ENCODE peak calls at places on chromosomes 5 and 9, in eight cellular contexts. I, M, J, Y, T, N, B and C are unnamed samples.

GRCh38 chr5:177300236-177300880 is 3.2 kb downstream of the RAB24 start:
- DNase-seq in M (peak), J (peak), T (peak), I (peak), B (peak), N (no peak), Y (no peak), C (peak)

GRCh38 chr9:79346350-79347020 is 225.3 kb upstream of the TLE4 start:
- DNase-seq in I (peak), B (no peak), T (peak), M (no peak), N (no peak), Y (no peak), J (no peak), C (no peak)

GRCh38 chr9:80292231-80292630 is 720.5 kb downstream of the TLE4 start:
- DNase-seq in M (no peak), Y (no peak), B (no peak), N (no peak), I (no peak), T (no peak), J (no peak), C (no peak)

GRCh38 chr5:77083088-77083487 is 4.0 kb downstream of the ZBED3 start:
- DNase-seq in J (no peak), I (no peak), T (no peak), M (no peak), B (no peak), N (no peak), Y (no peak), C (no peak)

GRCh38 chr5:90475436-90475980 is 844 bp downstream of the POLR3G start:
- DNase-seq in M (no peak), J (no peak), B (no peak), Y (no peak), T (no peak), N (no peak), I (no peak), C (no peak)

GRCh38 chr5:138458856-138459255 is 6.4 kb upstream of the EGR1 start:
- DNase-seq in Y (no peak), J (no peak), T (no peak), B (peak), N (no peak), I (no peak), M (no peak), C (no peak)

GRCh38 chr5:164487939-164488338 is 982.5 kb downstream of the MAT2B start:
- DNase-seq in T (no peak), Y (no peak), I (peak), B (no peak), M (no peak), J (no peak), N (no peak), C (no peak)

GRCh38 chr5:168226012-168226411 is 65.4 kb upstream of the WWC1 start:
- DNase-seq in N (no peak), M (no peak), T (no peak), Y (no peak), I (no peak), J (no peak), B (no peak), C (no peak)

GRCh38 chr5:69099302-69099701 is 5.5 kb downstream of the SLC30A5 start:
- DNase-seq in B (no peak), M (no peak), J (no peak), I (no peak), T (no peak), N (no peak), Y (no peak), C (no peak)

GRCh38 chr9:9091387-9091786 is 1291.8 kb upstream of the DMAC1 start:
- DNase-seq in M (peak), T (peak), B (no peak), Y (no peak), I (no peak), J (no peak), N (no peak), C (no peak)

GRCh38 chr9:33517373-33517772 is 6.7 kb upstream of the ANKRD18B start:
- DNase-seq in M (peak), I (peak), J (no peak), N (peak), Y (no peak), B (peak), T (peak), C (no peak)

GRCh38 chr9:87643111-87643650 is 82.7 kb upstream of the CTSL start:
- DNase-seq in M (no peak), T (no peak), I (no peak), Y (no peak), N (no peak), J (no peak), B (no peak), C (no peak)

GRCh38 chr5:84411832-84412605 is 27.3 kb upstream of the EDIL3 start:
- DNase-seq in N (no peak), J (no peak), M (no peak), I (peak), T (no peak), Y (no peak), B (no peak), C (no peak)

GRCh38 chr5:115873392-115873791 is 31.7 kb downstream of the AP3S1 start:
- DNase-seq in J (no peak), I (peak), N (no peak), T (no peak), M (no peak), B (no peak), Y (no peak), C (no peak)

GRCh38 chr5:33010851-33011250 is 299.7 kb downstream of the NPR3 start:
- DNase-seq in B (no peak), I (peak), N (no peak), Y (no peak), J (no peak), M (no peak), T (peak), C (no peak)

GRCh38 chr5:73446631-73447233 is 1.8 kb downstream of the FOXD1 start:
- DNase-seq in T (no peak), Y (no peak), M (no peak), J (no peak), N (peak), B (peak), I (no peak), C (no peak)

GRCh38 chr5:180209137-180209581 is at the start of gene RASGEF1C:
- DNase-seq in Y (no peak), B (peak), T (peak), I (peak), M (peak), J (peak), N (peak), C (no peak)

GRCh38 chr5:180206993-180207392 is 2.0 kb downstream of the RASGEF1C start:
- DNase-seq in N (no peak), B (no peak), M (no peak), J (no peak), Y (no peak), T (no peak), I (no peak), C (no peak)

GRCh38 chr5:180208038-180208434 is 975 bp downstream of the RASGEF1C start:
- DNase-seq in I (no peak), B (peak), T (no peak), M (no peak), N (no peak), J (no peak), Y (no peak), C (no peak)

GRCh38 chr5:180207593-180207992 is 1.4 kb downstream of the RASGEF1C start:
- DNase-seq in T (no peak), N (no peak), M (no peak), J (no peak), B (peak), Y (no peak), I (no peak), C (no peak)

DNA sequence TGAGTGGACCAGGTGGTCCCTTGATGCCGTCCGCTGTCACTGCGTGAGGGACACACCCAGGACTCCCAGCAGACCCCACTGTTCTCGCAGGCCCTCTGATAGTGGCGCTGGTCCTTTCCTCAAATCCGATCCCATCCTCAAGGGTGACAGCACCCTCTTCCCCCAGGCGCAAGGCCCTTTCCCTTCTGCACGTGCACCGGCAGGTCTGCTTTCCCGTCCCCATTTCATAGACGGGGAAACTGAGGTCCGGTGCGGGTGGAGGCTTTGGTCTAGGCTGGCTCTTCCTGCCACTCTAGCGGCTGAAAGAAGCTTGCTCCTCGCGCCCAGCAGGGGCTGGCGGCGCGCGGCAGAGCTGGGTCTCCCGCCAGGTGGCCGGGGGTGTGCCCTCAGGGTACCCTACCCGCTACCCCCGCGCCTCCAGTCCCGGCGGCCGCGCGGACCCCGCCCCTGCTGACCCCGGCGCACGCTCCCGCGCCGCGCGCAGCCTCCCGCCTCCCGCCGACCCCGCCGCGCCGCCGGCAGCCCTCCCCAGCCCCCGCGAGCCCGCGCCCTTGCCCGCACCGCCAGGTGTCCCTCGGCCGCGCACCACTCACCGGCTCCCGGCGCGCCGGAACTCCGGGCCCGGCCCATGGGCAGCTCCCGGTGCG is 453 bp downstream of the RASGEF1C start:
- DNase-seq in N (peak), M (peak), B (peak), Y (no peak), J (no peak), I (no peak), T (no peak), C (no peak)
- H3K4me3 ChIP-seq in N (peak), M (no peak), B (peak), Y (peak), J (peak), I (no peak), T (peak), C (peak)

GRCh38 chr5:141603912-141604311 is 14.9 kb downstream of the DIAPH1 start:
- DNase-seq in J (no peak), I (no peak), B (no peak), T (no peak), Y (no peak), M (no peak), N (no peak), C (no peak)
- H3K4me3 ChIP-seq in J (peak), I (no peak), B (no peak), T (no peak), Y (no peak), M (no peak), N (no peak), C (no peak)

DNA sequence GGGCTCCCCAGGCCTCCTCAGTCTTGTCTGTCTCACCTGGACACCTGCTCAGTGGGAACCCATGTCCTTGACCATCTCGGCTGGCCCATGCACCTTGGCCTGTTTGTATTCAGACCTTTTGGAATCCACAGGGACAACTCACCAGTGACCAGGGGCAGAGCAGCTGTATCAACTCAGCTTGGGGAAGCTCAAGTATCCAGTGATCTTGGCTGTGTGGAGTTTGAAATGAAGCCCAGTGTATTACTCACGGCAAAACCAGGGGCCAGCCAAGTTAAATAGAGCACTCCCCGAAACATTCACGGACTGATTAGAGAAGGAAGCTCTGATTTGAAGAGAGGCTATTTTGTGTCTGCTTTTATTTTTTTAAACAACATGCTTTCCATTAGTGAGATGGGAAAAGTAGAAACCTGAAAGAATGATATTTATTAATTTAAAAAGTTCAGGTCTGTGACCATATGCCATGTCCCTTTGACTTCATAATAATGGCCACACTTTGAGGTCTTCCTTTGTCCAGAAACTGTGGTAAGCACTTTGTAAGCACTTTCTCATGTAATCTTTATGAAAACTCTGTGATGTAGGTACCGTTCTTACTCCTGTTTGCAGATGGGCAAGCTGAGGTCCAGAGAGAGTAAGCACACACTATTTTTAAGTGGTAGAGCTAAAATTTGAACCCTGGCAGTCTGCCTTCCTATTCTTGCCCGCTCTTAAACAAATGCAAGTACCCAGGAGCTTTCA is 656.5 kb downstream of the BNC2 start:
- DNase-seq in N (no peak), B (no peak), M (peak), I (peak), T (peak), J (no peak), Y (peak), C (no peak)
- H3K4me3 ChIP-seq in N (no peak), B (no peak), M (no peak), I (no peak), T (no peak), J (no peak), Y (no peak), C (no peak)

GRCh38 chr5:62576570-62577172 is 1.9 kb upstream of the LRRC70 start:
- DNase-seq in B (no peak), I (peak), M (no peak), Y (no peak), N (no peak), T (peak), J (no peak), C (no peak)

GRCh38 chr5:62577488-62577887 is 1.1 kb upstream of the LRRC70 start:
- DNase-seq in J (no peak), N (no peak), B (no peak), Y (no peak), I (no peak), T (no peak), M (no peak), C (no peak)

GRCh38 chr5:62579761-62580160 is 1.1 kb downstream of the LRRC70 start:
- DNase-seq in N (no peak), T (no peak), J (no peak), M (no peak), I (no peak), Y (no peak), B (no peak), C (no peak)

GRCh38 chr5:62575556-62575955 is 3.1 kb upstream of the LRRC70 start:
- DNase-seq in I (no peak), Y (no peak), T (no peak), M (no peak), J (no peak), B (no peak), N (no peak), C (no peak)

GRCh38 chr5:62578540-62578939 is at the start of gene LRRC70:
- DNase-seq in Y (no peak), J (peak), I (peak), N (no peak), B (no peak), M (peak), T (peak), C (no peak)
- H3K4me3 ChIP-seq in Y (no peak), J (no peak), I (no peak), N (no peak), B (no peak), M (no peak), T (peak), C (no peak)

GRCh38 chr5:157818368-157818767 is 40.6 kb downstream of the CLINT1 start:
- DNase-seq in I (no peak), J (no peak), M (no peak), Y (no peak), T (no peak), B (no peak), N (no peak), C (no peak)

GRCh38 chr5:157819502-157820125 is 39.3 kb downstream of the CLINT1 start:
- DNase-seq in B (no peak), N (peak), I (no peak), T (peak), M (no peak), Y (no peak), J (no peak), C (no peak)

GRCh38 chr5:157817928-157818327 is 41.0 kb downstream of the CLINT1 start:
- DNase-seq in M (no peak), Y (no peak), B (no peak), T (no peak), I (no peak), J (no peak), N (no peak), C (no peak)

GRCh38 chr5:157820593-157821252 is 38.2 kb downstream of the CLINT1 start:
- DNase-seq in M (peak), B (peak), T (peak), N (peak), Y (no peak), I (peak), J (peak), C (no peak)

DNA sequence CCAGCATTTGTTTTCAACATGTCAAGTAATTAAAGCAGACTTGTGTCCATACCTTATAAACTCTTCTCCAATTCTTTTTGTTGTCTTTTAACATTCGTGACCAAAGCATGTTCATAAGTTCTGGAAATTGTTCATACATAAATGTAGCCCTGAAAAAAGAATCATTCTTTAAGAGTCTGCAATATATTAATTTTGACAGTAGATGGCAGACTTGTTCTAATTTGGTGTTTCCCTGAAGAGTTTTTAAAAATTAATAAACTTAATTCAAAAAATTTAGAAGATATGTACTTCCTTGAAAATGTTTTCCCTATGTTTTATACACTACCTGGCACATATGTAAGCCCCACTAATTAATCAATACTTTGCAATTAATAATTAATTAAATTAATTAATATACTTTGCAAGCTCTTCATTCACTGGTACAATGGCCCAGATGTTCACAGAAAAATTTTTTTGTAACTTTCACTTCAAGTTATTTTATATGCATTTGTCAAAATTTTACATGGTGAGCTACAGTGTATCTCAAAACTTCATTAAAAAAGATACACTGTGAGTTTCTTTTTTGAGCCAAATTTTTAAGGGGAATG is 42.2 kb downstream of the CLINT1 start:
- DNase-seq in B (no peak), N (no peak), J (no peak), M (no peak), Y (no peak), T (peak), I (no peak), C (no peak)
- H3K4me3 ChIP-seq in B (no peak), N (no peak), J (no peak), M (no peak), Y (no peak), T (no peak), I (no peak), C (no peak)

GRCh38 chr5:5146530-5147160 is 6.5 kb downstream of the ADAMTS16 start:
- DNase-seq in M (no peak), N (no peak), B (no peak), J (no peak), I (peak), T (no peak), Y (no peak), C (no peak)
- H3K4me3 ChIP-seq in M (no peak), N (no peak), B (no peak), J (no peak), I (peak), T (no peak), Y (no peak), C (no peak)